ENCODE peak calls at places on chromosome 1, in four cellular contexts. K is WTC11, F is K562, W is GM12878. X is an unnamed sample.

GRCh38 chr1:204314209-204314892 is 45.4 kb downstream of the PLEKHA6 start:
- DNase-seq in K (no peak), F (no peak), W (no peak), X (no peak)

GRCh38 chr1:85884372-85885035 is 176.3 kb upstream of the ZNHIT6 start:
- DNase-seq in K (no peak), F (no peak), W (no peak), X (peak; percentile 16)

GRCh38 chr1:155127672-155128468 is at the start of gene EFNA1:
- DNase-seq in K (peak; percentile 61), F (peak; percentile 78), W (no peak), X (peak; percentile 84)

GRCh38 chr1:152110365-152110859 is 4.8 kb downstream of the TCHH start:
- DNase-seq in K (peak; percentile 37), F (no peak), W (no peak), X (no peak)

GRCh38 chr1:229025576-229025975 is 245.3 kb upstream of the RAB4A start:
- DNase-seq in K (no peak), F (no peak), W (no peak), X (no peak)

GRCh38 chr1:40612345-40612831 is 53.1 kb downstream of the RIMS3 start:
- DNase-seq in K (peak; percentile 77), F (peak; percentile 79), W (peak; percentile 46), X (peak; percentile 78)

GRCh38 chr1:109475261-109475660 is 8.4 kb upstream of the ATXN7L2 start:
- DNase-seq in K (no peak), F (no peak), W (no peak), X (no peak)

GRCh38 chr1:161736332-161736969 is 13.1 kb upstream of the DUSP12 start:
- DNase-seq in K (no peak), F (no peak), W (no peak), X (no peak)

GRCh38 chr1:236468625-236469024 is 55.2 kb upstream of the LGALS8 start:
- DNase-seq in K (no peak), F (no peak), W (no peak), X (no peak)

GRCh38 chr1:192453360-192454045 is 122.1 kb upstream of the RGS1 start:
- DNase-seq in K (no peak), F (no peak), W (no peak), X (peak; percentile 48)

GRCh38 chr1:36397083-36397377 is 678 bp downstream of the LSM10 start:
- DNase-seq in K (no peak), F (no peak), W (no peak), X (no peak)

GRCh38 chr1:45340816-45341215 is 576 bp upstream of the MUTYH start:
- DNase-seq in K (no peak), F (peak; percentile 68), W (no peak), X (peak; percentile 39)

GRCh38 chr1:154957258-154957657 is 1.4 kb upstream of the PBXIP1 start:
- DNase-seq in K (no peak), F (no peak), W (no peak), X (no peak)

GRCh38 chr1:27555700-27556424 is 48.1 kb downstream of the AHDC1 start:
- DNase-seq in K (no peak), F (peak; percentile 70), W (no peak), X (no peak)

GRCh38 chr1:215282557-215282956 is 200.0 kb downstream of the KCNK2 start:
- DNase-seq in K (no peak), F (no peak), W (no peak), X (no peak)

GRCh38 chr1:208026880-208027438 is 116.0 kb upstream of the CD34 start:
- DNase-seq in K (no peak), F (no peak), W (no peak), X (no peak)

GRCh38 chr1:59165353-59165752 is 131.5 kb upstream of the FGGY start:
- DNase-seq in K (no peak), F (no peak), W (no peak), X (no peak)

GRCh38 chr1:29650476-29650875 is 414.2 kb downstream of the PTPRU start:
- DNase-seq in K (no peak), F (no peak), W (no peak), X (no peak)

GRCh38 chr1:193322218-193322617 is 135.8 kb upstream of the B3GALT2 start:
- DNase-seq in K (no peak), F (no peak), W (no peak), X (no peak)

GRCh38 chr1:39205102-39205780 is 746 bp downstream of the MACF1 start:
- DNase-seq in K (no peak), F (peak; percentile 27), W (no peak), X (no peak)

GRCh38 chr1:39199593-39199992 is 4.9 kb upstream of the MACF1 start:
- DNase-seq in K (no peak), F (no peak), W (no peak), X (no peak)

GRCh38 chr1:39205781-39206464 is 1.4 kb downstream of the MACF1 start:
- DNase-seq in K (no peak), F (peak; percentile 10), W (no peak), X (no peak)

GRCh38 chr1:39204441-39205081 is at the start of gene MACF1:
- DNase-seq in K (no peak), F (peak; percentile 61), W (no peak), X (no peak)
- TF ChIP-seq USF1 in K (no peak), F (no peak), W (no peak), X (no peak)

DNA sequence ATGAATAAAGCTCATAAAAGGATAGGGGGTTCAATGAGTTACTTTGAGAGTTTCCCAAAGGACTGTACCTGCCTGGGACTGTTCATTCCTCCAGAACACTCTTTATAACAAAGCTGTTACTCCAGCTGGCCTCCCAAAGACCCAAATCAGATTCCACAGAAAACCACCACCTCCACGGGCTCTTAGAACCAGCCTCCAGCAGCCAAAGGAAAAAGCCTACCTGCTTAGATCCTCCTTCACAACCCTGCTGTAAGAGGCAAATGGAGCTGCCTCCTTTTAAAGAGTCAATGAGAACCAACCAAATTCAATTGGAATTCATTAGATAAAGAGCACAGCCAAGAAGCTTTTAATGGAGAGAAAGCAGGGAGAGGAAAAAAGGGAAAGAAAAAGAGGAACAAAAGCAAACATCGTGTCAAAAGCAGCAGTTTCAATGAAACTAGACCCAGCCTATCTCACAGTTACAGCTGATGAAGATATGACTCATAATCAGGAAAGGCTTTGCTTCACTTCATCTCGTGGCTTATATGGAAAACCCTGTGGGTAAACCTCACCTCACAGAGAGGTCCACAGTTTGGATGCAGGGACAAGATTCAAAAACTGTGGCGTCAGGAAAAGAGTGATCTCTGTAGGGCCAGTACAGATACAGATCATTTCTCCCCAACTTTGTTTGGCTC is 27.8 kb upstream of the FMO4 start:
- DNase-seq in K (no peak), F (no peak), W (no peak), X (no peak)
- TF ChIP-seq USF1 in K (no peak), F (no peak), W (no peak), X (no peak)

GRCh38 chr1:116697892-116698595 is 30.5 kb upstream of the IGSF3 start:
- DNase-seq in K (no peak), F (peak; percentile 67), W (no peak), X (no peak)

GRCh38 chr1:116690809-116691323 is 23.3 kb upstream of the IGSF3 start:
- DNase-seq in K (no peak), F (no peak), W (no peak), X (peak; percentile 42)

GRCh38 chr1:116693759-116694482 is 26.4 kb upstream of the IGSF3 start:
- DNase-seq in K (no peak), F (no peak), W (no peak), X (no peak)

GRCh38 chr1:116699605-116700004 is 32.1 kb upstream of the IGSF3 start:
- DNase-seq in K (no peak), F (no peak), W (no peak), X (peak; percentile 55)

DNA sequence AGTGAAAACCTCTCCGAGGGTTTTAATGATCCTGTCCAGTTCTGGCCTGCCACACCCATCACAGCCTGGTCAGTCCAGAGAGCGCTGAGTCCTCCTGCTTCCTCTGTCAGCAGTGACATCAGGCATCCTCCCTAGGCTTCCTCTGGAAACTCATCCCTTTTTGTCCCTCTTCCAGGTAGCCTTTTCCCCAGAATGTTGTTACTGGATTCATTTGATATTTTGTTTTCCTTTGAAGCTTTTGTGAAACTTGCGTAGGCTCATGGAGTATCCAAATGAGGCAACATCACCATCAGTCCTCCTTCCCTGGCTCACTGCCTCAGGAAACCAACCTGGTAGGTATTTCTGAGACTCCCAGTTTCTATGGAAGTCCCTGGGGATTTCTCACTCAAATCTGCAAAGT is 27.0 kb upstream of the IGSF3 start:
- DNase-seq in K (no peak), F (no peak), W (no peak), X (no peak)
- TF ChIP-seq USF1 in K (no peak), F (no peak), W (no peak), X (no peak)

GRCh38 chr1:220785166-220786056 is 1.3 kb upstream of the MTARC1 start:
- DNase-seq in K (no peak), F (no peak), W (no peak), X (no peak)

GRCh38 chr1:220786337-220787068 is at the start of gene MTARC1:
- DNase-seq in K (peak; percentile 80), F (no peak), W (no peak), X (peak; percentile 95)

GRCh38 chr1:220788146-220788545 is 1.4 kb downstream of the MTARC1 start:
- DNase-seq in K (no peak), F (no peak), W (no peak), X (no peak)

GRCh38 chr1:220786057-220786336 is 716 bp upstream of the MTARC1 start:
- DNase-seq in K (no peak), F (no peak), W (no peak), X (no peak)

DNA sequence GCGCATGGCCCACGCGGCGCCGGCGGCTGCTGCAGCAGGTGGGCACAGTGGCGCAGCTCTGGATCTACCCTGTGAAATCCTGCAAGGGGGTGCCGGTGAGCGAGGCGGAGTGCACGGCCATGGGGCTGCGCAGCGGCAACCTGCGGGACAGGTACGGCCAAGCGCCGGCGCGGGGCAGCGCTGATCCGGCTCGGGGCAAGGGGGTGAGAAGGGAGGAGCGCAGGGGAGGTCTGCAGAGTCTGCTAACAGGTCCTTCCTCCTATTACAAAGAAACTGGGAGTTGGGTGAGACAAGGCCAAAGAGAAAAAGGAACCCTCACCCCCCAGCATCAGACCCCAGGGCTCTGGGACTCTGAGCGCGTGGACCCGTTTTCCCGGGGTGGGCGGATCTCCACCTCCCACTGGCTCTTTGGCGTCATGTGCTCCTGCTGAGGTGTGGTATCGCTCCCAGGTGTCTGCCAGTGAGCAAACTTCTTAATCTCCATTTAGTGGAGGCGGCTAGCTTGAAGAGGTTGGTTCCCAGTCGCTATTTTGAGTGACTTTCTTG is 429 bp downstream of the MTARC1 start:
- DNase-seq in K (peak; percentile 72), F (no peak), W (no peak), X (peak; percentile 71)
- TF ChIP-seq USF1 in K (peak; percentile 84), F (no peak), W (no peak), X (peak; percentile 64)

GRCh38 chr1:94530373-94530878 is 11.1 kb downstream of the F3 start:
- DNase-seq in K (no peak), F (no peak), W (no peak), X (no peak)
- TF ChIP-seq USF1 in K (no peak), F (no peak), W (no peak), X (no peak)